ENCODE peak calls at places on chromosomes 12 and 14, in four cellular contexts. O is SW480, U is fibroblast of villous mesenchyme, I is NCI-H2107. E is an unnamed sample.
A peak's percentile ranks its signal among the peaks of the same experiment; 100 is the strongest.

GRCh38 chr12:74903522-74903921 is 306.1 kb downstream of the KCNC2 start:
- DNase-seq in O (no peak), U (no peak), I (no peak), E (no peak)

GRCh38 chr12:131784909-131785762 is 43.1 kb upstream of the MMP17 start:
- DNase-seq in O (no peak), U (no peak), I (no peak), E (peak; percentile 95)

GRCh38 chr12:94151577-94151976 is 3.2 kb downstream of the PLXNC1 start:
- DNase-seq in O (peak; percentile 15), U (no peak), I (no peak), E (no peak)

GRCh38 chr12:57735952-57736742 is 2.4 kb downstream of the AGAP2 start:
- DNase-seq in O (peak; percentile 62), U (peak; percentile 37), I (no peak), E (no peak)

GRCh38 chr12:120783197-120783596 is 57.6 kb downstream of the ACADS start:
- DNase-seq in O (peak; percentile 1), U (peak; percentile 69), I (no peak), E (no peak)

GRCh38 chr12:26043139-26044006 is 81.5 kb downstream of the BHLHE41 start:
- DNase-seq in O (no peak), U (no peak), I (no peak), E (no peak)

GRCh38 chr14:71529855-71530254 is 402.4 kb upstream of the RGS6 start:
- DNase-seq in O (no peak), U (peak; percentile 25), I (peak; percentile 26), E (no peak)

GRCh38 chr12:9651265-9651729 is 18.2 kb upstream of the CLEC2D start:
- DNase-seq in O (no peak), U (peak; percentile 56), I (no peak), E (peak; percentile 53)

GRCh38 chr12:65784616-65785015 is 39.7 kb upstream of the HMGA2 start:
- DNase-seq in O (no peak), U (no peak), I (no peak), E (no peak)

GRCh38 chr14:69715725-69716482 is 51.0 kb upstream of the SRSF5 start:
- DNase-seq in O (no peak), U (peak; percentile 77), I (peak; percentile 96), E (no peak)

GRCh38 chr14:89674906-89675305 is 257.9 kb upstream of the FOXN3 start:
- DNase-seq in O (no peak), U (no peak), I (no peak), E (no peak)

GRCh38 chr14:32883189-32883588 is 55.5 kb upstream of the NPAS3 start:
- DNase-seq in O (no peak), U (no peak), I (no peak), E (no peak)

GRCh38 chr14:53956427-53957201 is at the start of gene BMP4:
- DNase-seq in O (peak; percentile 88), U (peak; percentile 83), I (no peak), E (peak; percentile 73)

GRCh38 chr12:68397566-68398158 is 65.5 kb upstream of the MDM1 start:
- DNase-seq in O (no peak), U (no peak), I (no peak), E (no peak)

GRCh38 chr12:56979628-56980027 is 22.2 kb upstream of the RDH16 start:
- DNase-seq in O (no peak), U (no peak), I (no peak), E (no peak)

GRCh38 chr12:80512781-80513180 is 68.7 kb downstream of the PTPRQ start:
- DNase-seq in O (no peak), U (no peak), I (no peak), E (no peak)

GRCh38 chr12:45918818-45919217 is 71.6 kb downstream of the SCAF11 start:
- DNase-seq in O (no peak), U (no peak), I (no peak), E (no peak)

GRCh38 chr12:115190191-115190590 is 506.2 kb upstream of the TBX3 start:
- DNase-seq in O (no peak), U (no peak), I (no peak), E (no peak)

E was measured in foreskin melanocyte.